ENCODE peak calls at places on chromosomes 11 and 22, in five cellular contexts. X, U, V, S and E are unnamed samples.

GRCh38 chr22:42869888-42870480 is 12.9 kb upstream of the ARFGAP3 start:
- DNase-seq in V (no peak), U (no peak), X (no peak), S (no peak), E (no peak)

GRCh38 chr11:120219157-120219934 is 8.5 kb downstream of the OAF start:
- DNase-seq in X (no peak), V (peak; percentile 59), U (no peak), S (no peak), E (no peak)

GRCh38 chr11:124831897-124832296 is 31.7 kb upstream of the MSANTD2 start:
- DNase-seq in S (no peak), U (no peak), V (no peak), X (no peak), E (no peak)

GRCh38 chr22:26548303-26548702 is 36.0 kb upstream of the TFIP11 start:
- DNase-seq in S (no peak), X (no peak), V (no peak), U (no peak), E (no peak)

GRCh38 chr11:65586676-65587075 is 8.9 kb downstream of the KCNK7 start:
- DNase-seq in S (no peak), U (peak; percentile 42), V (peak; percentile 50), X (no peak), E (no peak)

GRCh38 chr22:47686594-47687363 is 924.3 kb downstream of the TBC1D22A start:
- DNase-seq in U (no peak), X (no peak), S (no peak), V (no peak), E (no peak)

GRCh38 chr11:113593698-113594308 is 112.3 kb downstream of the TMPRSS5 start:
- DNase-seq in V (no peak), X (peak; percentile 34), S (no peak), U (peak; percentile 1), E (no peak)

GRCh38 chr11:60841797-60842687 is at the start of gene CCDC86:
- DNase-seq in U (peak; percentile 98), X (peak; percentile 98), V (peak; percentile 96), S (peak; percentile 97), E (peak; percentile 97)

GRCh38 chr11:128840783-128841182 is 26.3 kb downstream of the KCNJ1 start:
- DNase-seq in U (no peak), V (no peak), S (no peak), X (no peak), E (no peak)

GRCh38 chr11:65498977-65499712 is at the start of gene MALAT1:
- DNase-seq in X (peak; percentile 67), U (peak; percentile 97), V (peak; percentile 93), S (peak; percentile 96), E (peak; percentile 97)

GRCh38 chr22:24937114-24937513 is 9.4 kb downstream of the LHFPL7 start:
- DNase-seq in V (peak; percentile 11), X (no peak), S (peak; percentile 20), U (peak; percentile 56), E (no peak)

GRCh38 chr22:25367756-25368155 is 148.3 kb downstream of the CRYBB2 start:
- DNase-seq in X (no peak), S (no peak), V (no peak), U (no peak), E (no peak)

GRCh38 chr11:44236261-44236660 is 73.7 kb downstream of the ALX4 start:
- DNase-seq in X (no peak), U (no peak), S (no peak), V (no peak), E (no peak)

GRCh38 chr11:110003426-110003825 is 89.8 kb upstream of the ZC3H12C start:
- DNase-seq in S (no peak), V (no peak), U (no peak), X (no peak), E (no peak)

GRCh38 chr11:134404485-134405341 is 7.3 kb downstream of the B3GAT1 start:
- DNase-seq in V (no peak), S (no peak), U (no peak), X (no peak), E (peak; percentile 64)

GRCh38 chr11:7677071-7677470 is 3.8 kb upstream of the CYB5R2 start:
- DNase-seq in U (peak; percentile 46), X (no peak), V (peak; percentile 37), S (peak; percentile 14), E (no peak)

GRCh38 chr11:6799402-6799801 is at the start of gene OR6A2:
- DNase-seq in X (no peak), S (no peak), U (no peak), V (peak; percentile 67), E (no peak)

GRCh38 chr22:50548913-50549790 is 3.5 kb downstream of the KLHDC7B start:
- DNase-seq in S (no peak), V (no peak), U (no peak), X (no peak), E (peak; percentile 84)

GRCh38 chr11:134845474-134846435 is 433.7 kb upstream of the B3GAT1 start:
- DNase-seq in U (no peak), X (no peak), V (no peak), S (no peak), E (peak; percentile 46)

GRCh38 chr11:131770801-131771200 is 400.4 kb downstream of the NTM start:
- DNase-seq in S (peak; percentile 48), X (no peak), V (peak; percentile 71), U (peak; percentile 28), E (no peak)

GRCh38 chr11:95863486-95864140 is 60.3 kb downstream of the MTMR2 start:
- DNase-seq in S (peak; percentile 92), U (peak; percentile 76), X (no peak), V (peak; percentile 74), E (no peak)

DNA sequence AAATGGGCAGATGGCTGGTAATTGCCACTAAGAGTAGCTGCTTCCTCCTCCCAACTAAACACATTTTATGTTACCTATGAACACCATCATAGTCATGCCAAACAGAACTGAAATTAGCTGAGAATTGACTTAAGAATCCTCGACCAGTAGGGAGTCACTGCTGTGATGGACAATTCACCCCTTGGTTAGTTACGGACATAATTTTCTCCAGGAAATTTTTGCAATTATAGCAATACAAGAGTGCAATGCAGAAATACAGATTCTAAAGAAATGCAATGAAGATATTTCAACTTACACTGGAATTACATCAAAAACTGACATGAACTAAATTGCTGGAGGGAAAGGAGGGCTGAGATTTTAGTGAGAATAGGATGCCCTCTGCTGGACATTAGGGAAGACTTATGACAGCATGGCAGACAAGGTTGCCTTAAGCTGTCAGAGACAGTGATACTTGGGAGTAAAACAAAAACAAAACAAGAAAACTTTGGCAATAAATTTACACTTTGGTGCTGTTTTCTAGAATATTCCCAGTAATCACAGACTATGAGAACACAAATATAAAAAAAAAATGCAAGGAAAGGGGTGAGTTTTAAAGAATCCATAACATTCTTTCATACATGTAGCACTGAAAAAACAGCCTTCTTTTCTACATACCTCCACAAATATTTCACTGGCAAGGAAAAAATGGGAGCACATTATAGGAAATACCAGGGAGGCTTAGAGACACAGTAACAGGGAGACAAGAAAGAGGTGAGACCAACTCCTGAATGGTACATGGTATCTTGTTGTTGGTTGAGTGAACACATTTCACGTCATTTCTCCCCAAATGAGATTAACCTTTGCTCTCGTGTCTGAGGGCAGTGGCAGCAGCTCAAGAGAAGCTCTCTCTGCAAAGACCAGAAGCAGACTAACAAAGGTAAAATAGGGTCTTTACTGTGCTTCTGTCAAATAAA is 11.2 kb upstream of the PPP2R1B start:
- DNase-seq in V (peak; percentile 82), U (peak; percentile 90), S (peak; percentile 84), X (peak; percentile 66), E (no peak)
- TF ChIP-seq CTCF in V (peak; percentile 81), U (peak; percentile 82), S (peak; percentile 77), X (peak; percentile 71), E (peak; percentile 83)

DNA sequence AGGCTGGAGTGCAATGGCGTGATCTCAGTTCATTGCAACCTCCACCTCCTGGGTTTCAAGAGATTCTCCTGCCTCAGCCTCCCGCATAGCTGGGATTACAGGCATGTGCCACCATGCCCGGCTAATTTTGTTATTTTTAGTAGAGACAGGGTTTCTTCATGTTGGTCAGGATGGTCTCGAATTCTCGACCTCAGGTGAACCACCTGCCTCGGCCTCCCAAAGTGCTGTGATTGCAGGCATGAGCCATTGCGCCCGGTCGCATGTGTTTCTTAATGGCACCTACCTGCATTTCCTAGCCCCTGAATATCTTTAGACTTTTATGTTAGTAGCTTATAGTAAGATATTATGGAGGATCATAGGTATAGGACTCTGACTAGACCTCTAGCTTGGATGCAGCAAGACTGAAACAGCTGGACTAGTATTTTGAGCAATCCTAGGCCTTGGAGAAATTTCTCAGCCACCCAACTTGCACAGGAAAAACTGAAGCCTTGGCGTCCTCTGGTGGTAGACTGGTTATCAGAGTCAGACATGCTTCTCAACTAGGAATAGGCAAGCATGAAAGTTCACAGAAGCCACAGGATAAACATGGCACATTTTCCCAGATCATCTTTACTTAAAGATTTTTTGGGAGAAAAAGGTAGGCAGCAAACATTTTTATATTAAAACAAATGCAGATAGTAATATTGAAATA is 22.7 kb upstream of the C1QTNF4 start:
- DNase-seq in U (peak; percentile 87), X (no peak), V (peak; percentile 85), S (peak; percentile 82), E (no peak)
- TF ChIP-seq CTCF in U (peak; percentile 98), X (peak; percentile 78), V (peak; percentile 99), S (peak; percentile 97), E (no peak)

DNA sequence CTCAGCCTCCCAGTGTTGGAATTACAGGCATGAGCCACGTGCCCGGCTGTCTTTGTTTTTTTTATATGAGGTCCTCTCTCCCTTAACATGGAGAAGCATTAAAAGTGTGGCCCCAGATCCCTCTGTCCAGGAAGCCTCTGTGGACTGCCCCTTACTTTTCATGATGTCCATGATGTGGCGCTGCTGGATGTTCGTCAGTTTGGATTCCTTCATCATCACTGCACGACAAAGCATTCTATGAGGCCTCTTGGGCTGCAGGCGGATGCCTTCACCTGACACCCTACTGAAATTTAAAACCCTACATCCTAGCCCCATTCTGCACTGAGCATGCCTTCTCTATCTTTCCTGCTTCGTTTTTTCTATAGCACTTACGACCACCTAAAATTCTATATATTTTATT is 2.1 kb downstream of the C22orf23 start:
- DNase-seq in X (no peak), U (peak; percentile 25), V (peak; percentile 25), S (no peak), E (no peak)
- TF ChIP-seq CTCF in X (no peak), U (no peak), V (no peak), S (no peak), E (no peak)

GRCh38 chr11:59810911-59811259 is 307 bp upstream of the MRPL16 start:
- DNase-seq in X (no peak), S (no peak), V (no peak), U (no peak), E (no peak)

GRCh38 chr11:59807047-59807446 is 3.5 kb downstream of the MRPL16 start:
- DNase-seq in V (no peak), U (no peak), X (no peak), S (no peak), E (no peak)

GRCh38 chr11:59812220-59812619 is 1.6 kb upstream of the MRPL16 start:
- DNase-seq in X (no peak), U (no peak), S (no peak), V (no peak), E (no peak)

GRCh38 chr11:59813364-59813763 is 2.8 kb upstream of the MRPL16 start:
- DNase-seq in V (no peak), U (no peak), X (no peak), S (no peak), E (no peak)

DNA sequence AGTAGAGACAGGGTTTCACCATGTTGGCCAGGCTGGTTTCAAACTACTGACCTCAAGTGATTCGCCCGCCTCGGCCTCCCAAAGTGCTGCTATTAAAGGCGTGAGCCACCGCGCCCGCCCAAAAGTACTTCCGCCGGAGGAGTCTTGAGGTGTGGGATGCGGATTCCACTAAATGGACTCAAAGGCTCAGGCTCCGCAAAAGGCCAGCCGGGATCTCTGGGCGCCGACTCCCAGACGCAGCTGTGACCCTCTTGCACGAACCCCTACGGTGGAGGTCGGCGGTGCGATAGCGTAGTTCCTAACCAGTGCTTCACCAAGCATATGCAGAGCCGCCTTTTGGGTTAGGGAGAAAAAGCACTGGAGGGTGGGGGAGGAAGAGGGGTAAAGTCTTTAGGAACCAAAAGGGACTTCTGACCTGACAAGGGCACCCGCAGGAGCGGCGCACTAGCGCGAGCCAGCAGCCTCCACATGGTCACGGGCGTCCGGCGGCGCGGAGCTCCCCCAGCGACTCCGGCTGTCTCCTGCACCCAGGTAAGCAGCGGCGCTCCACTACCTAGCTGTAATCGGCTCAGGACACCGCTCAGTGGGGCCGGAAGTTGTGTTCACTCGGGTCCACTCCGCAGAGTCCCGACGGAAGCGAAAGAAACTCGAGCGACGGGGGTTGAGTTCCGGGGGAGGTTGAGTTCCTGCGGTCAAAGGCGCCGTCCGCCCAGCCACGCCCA is at the start of gene MRPL16:
- DNase-seq in X (peak; percentile 85), S (peak; percentile 88), V (peak; percentile 86), U (peak; percentile 91), E (peak; percentile 95)
- TF ChIP-seq CTCF in X (peak; percentile 20), S (no peak), V (no peak), U (no peak), E (peak; percentile 38)